ENCODE peak calls at places on chromosome 20, in nine cellular contexts. U, X, Y, G, N, V, F, H and S are unnamed samples.

GRCh38 chr20:61134286-61135035 is 117.6 kb upstream of the CDH4 start:
- DNase-seq in U (no peak), X (no peak), Y (no peak), G (no peak), N (no peak), V (no peak), F (no peak), H (no peak), S (no peak)

GRCh38 chr20:37239026-37239451 is 22.6 kb downstream of the GHRH start:
- DNase-seq in U (no peak), X (no peak), Y (no peak), G (no peak), N (no peak), V (no peak), F (peak), H (no peak), S (no peak)

GRCh38 chr20:49345538-49345937 is 67.7 kb upstream of the ZNFX1 start:
- DNase-seq in U (peak), X (peak), Y (no peak), G (no peak), N (no peak), V (no peak), F (peak), H (no peak), S (no peak)

GRCh38 chr20:20632644-20633043 is 79.8 kb downstream of the RALGAPA2 start:
- DNase-seq in U (no peak), X (no peak), Y (no peak), G (no peak), N (no peak), V (no peak), F (no peak), H (no peak), S (no peak)

GRCh38 chr20:14715400-14715799 is 378.0 kb upstream of the FLRT3 start:
- DNase-seq in U (no peak), X (no peak), Y (no peak), G (no peak), N (peak), V (no peak), F (no peak), H (no peak), S (no peak)

GRCh38 chr20:31570735-31571617 is 34.1 kb upstream of the ID1 start:
- DNase-seq in U (no peak), X (no peak), Y (peak), G (no peak), N (no peak), V (peak), F (no peak), H (no peak), S (peak)

GRCh38 chr20:1509237-1509636 is 18.0 kb upstream of the SIRPB2 start:
- DNase-seq in U (no peak), X (peak), Y (no peak), G (peak), N (no peak), V (no peak), F (peak), H (peak), S (no peak)

GRCh38 chr20:25389381-25389857 is 1.2 kb downstream of the ABHD12 start:
- DNase-seq in U (peak), X (peak), Y (no peak), G (no peak), N (no peak), V (no peak), F (peak), H (no peak), S (no peak)

GRCh38 chr20:36097331-36097730 is 57.2 kb upstream of the EPB41L1 start:
- DNase-seq in U (peak), X (no peak), Y (no peak), G (no peak), N (no peak), V (no peak), F (peak), H (no peak), S (no peak)

GRCh38 chr20:35312348-35312747 is 20.1 kb upstream of the FAM83C start:
- DNase-seq in U (peak), X (peak), Y (no peak), G (peak), N (no peak), V (no peak), F (peak), H (no peak), S (no peak)

GRCh38 chr20:37343212-37343993 is 2.5 kb upstream of the SRC start:
- DNase-seq in U (no peak), X (peak), Y (no peak), G (no peak), N (no peak), V (no peak), F (no peak), H (no peak), S (no peak)

GRCh38 chr20:63657260-63657936 is 714 bp upstream of the RTEL1 start:
- DNase-seq in U (no peak), X (peak), Y (no peak), G (no peak), N (no peak), V (no peak), F (no peak), H (no peak), S (no peak)

GRCh38 chr20:43393072-43393471 is 64.6 kb upstream of the SRSF6 start:
- DNase-seq in U (no peak), X (no peak), Y (no peak), G (no peak), N (no peak), V (no peak), F (no peak), H (no peak), S (no peak)

GRCh38 chr20:3248167-3248992 is 9.4 kb upstream of the SLC4A11 start:
- DNase-seq in U (no peak), X (no peak), Y (no peak), G (peak), N (no peak), V (no peak), F (peak), H (peak), S (no peak)

GRCh38 chr20:60062431-60063336 is 104.5 kb downstream of the CDH26 start:
- DNase-seq in U (peak), X (peak), Y (peak), G (no peak), N (no peak), V (no peak), F (peak), H (no peak), S (peak)

GRCh38 chr20:16566080-16566479 is 7.2 kb downstream of the KIF16B start:
- DNase-seq in U (no peak), X (no peak), Y (no peak), G (no peak), N (no peak), V (no peak), F (no peak), H (no peak), S (no peak)

GRCh38 chr20:35305682-35306556 is 13.7 kb upstream of the FAM83C start:
- DNase-seq in U (peak), X (peak), Y (no peak), G (peak), N (no peak), V (no peak), F (peak), H (no peak), S (no peak)

GRCh38 chr20:51560550-51561307 is 18.2 kb upstream of the NFATC2 start:
- DNase-seq in U (no peak), X (no peak), Y (no peak), G (no peak), N (no peak), V (no peak), F (no peak), H (no peak), S (no peak)

GRCh38 chr20:6232436-6232835 is 109.6 kb upstream of the FERMT1 start:
- DNase-seq in U (no peak), X (no peak), Y (no peak), G (no peak), N (no peak), V (no peak), F (no peak), H (no peak), S (no peak)

GRCh38 chr20:44643596-44644383 is 7.7 kb downstream of the ADA start:
- DNase-seq in U (no peak), X (peak), Y (no peak), G (peak), N (no peak), V (no peak), F (peak), H (peak), S (no peak)

GRCh38 chr20:25014816-25015215 is 22.3 kb upstream of the APMAP start:
- DNase-seq in U (no peak), X (no peak), Y (no peak), G (no peak), N (no peak), V (no peak), F (no peak), H (no peak), S (no peak)

GRCh38 chr20:50067461-50067860 is 45.5 kb downstream of the UBE2V1 start:
- DNase-seq in U (no peak), X (no peak), Y (no peak), G (no peak), N (no peak), V (no peak), F (no peak), H (no peak), S (no peak)

GRCh38 chr20:22579711-22580697 is 4.4 kb downstream of the FOXA2 start:
- DNase-seq in U (no peak), X (no peak), Y (no peak), G (no peak), N (no peak), V (peak), F (no peak), H (no peak), S (no peak)

GRCh38 chr20:46230811-46231282 is 77.5 kb downstream of the CDH22 start:
- DNase-seq in U (no peak), X (peak), Y (no peak), G (no peak), N (no peak), V (no peak), F (peak), H (peak), S (peak)